ENCODE peak calls at places on chromosomes 6 and 20, in six cellular contexts. H is CD4-positive, alpha-beta T cell; U is left lobe of liver; M is stimulated activated CD4-positive, alpha-beta T cell treated with anti-CD3 and anti-CD28 coated beads, Interleukin-2, amount 100 ng/mL, for 48 hours; Y is AG20443; P is NCI-H2171. E is an unnamed sample.
A peak's percentile ranks its signal among the peaks of the same experiment; 100 is the strongest.

GRCh38 chr20:57059055-57059617 is 207.3 kb downstream of the BMP7 start:
- DNase-seq in U (no peak), H (no peak), M (no peak), Y (no peak), P (no peak), E (no peak)

GRCh38 chr20:61746147-61746646 is 319.5 kb downstream of the TAF4 start:
- DNase-seq in P (no peak), M (no peak), H (no peak), Y (no peak), U (no peak), E (no peak)

GRCh38 chr6:20906938-20907337 is 372.7 kb downstream of the CDKAL1 start:
- DNase-seq in Y (no peak), P (no peak), H (no peak), U (no peak), M (no peak), E (no peak)

GRCh38 chr20:38202153-38202981 is 37.3 kb upstream of the TGM2 start:
- DNase-seq in P (no peak), Y (no peak), U (no peak), M (no peak), H (no peak), E (no peak)

GRCh38 chr6:149696904-149697303 is 21.0 kb downstream of the LATS1 start:
- DNase-seq in P (no peak), Y (peak; percentile 17), H (no peak), U (no peak), M (no peak), E (no peak)

GRCh38 chr20:37315293-37316110 is 26.0 kb downstream of the MANBAL start:
- DNase-seq in Y (peak; percentile 94), U (no peak), H (no peak), M (no peak), P (no peak), E (no peak)

GRCh38 chr20:58598271-58599015 is 52.6 kb upstream of the STX16 start:
- DNase-seq in H (no peak), Y (peak; percentile 72), U (no peak), M (no peak), P (no peak), E (no peak)

GRCh38 chr20:32796383-32797159 is 23.2 kb upstream of the MAPRE1 start:
- DNase-seq in U (no peak), P (no peak), M (no peak), Y (no peak), H (no peak), E (no peak)

GRCh38 chr20:44070139-44070900 is 116.7 kb downstream of the JPH2 start:
- DNase-seq in M (no peak), H (peak; percentile 68), U (no peak), Y (no peak), P (no peak), E (peak; percentile 91)

GRCh38 chr6:131222773-131223172 is 87.5 kb downstream of the AKAP7 start:
- DNase-seq in Y (no peak), U (no peak), P (no peak), H (no peak), M (no peak), E (no peak)

GRCh38 chr20:37567671-37568588 is 40.3 kb upstream of the BLCAP start:
- DNase-seq in P (peak; percentile 88), Y (no peak), U (peak; percentile 29), H (no peak), M (no peak), E (no peak)